ENCODE peak calls at places on chromosomes 1 and 21, in seven cellular contexts. One of them, this sample, is unnamed.

GRCh38 chr1:41578712-41579335 is 94.3 kb upstream of the EDN2 start:
- DNase-seq in Kasumi-1: no peak
- DNase-seq in ovary: no peak
- DNase-seq in neural crest cell: no peak
- DNase-seq in NCI-H446 treated with DMSO at 0.1 percent for 48 hours: peak
- DNase-seq in Daoy: no peak
- DNase-seq in activated gamma-delta T cell treated with Interleukin-2 at 50 U/mL for 16 hours: no peak
- DNase-seq in this sample: no peak

GRCh38 chr1:88985033-88985432 is 7.4 kb downstream of the KYAT3 start:
- DNase-seq in Kasumi-1: no peak
- DNase-seq in ovary: peak
- DNase-seq in neural crest cell: no peak
- DNase-seq in NCI-H446 treated with DMSO at 0.1 percent for 48 hours: peak
- DNase-seq in Daoy: peak
- DNase-seq in activated gamma-delta T cell treated with Interleukin-2 at 50 U/mL for 16 hours: no peak
- DNase-seq in this sample: no peak

GRCh38 chr1:229087339-229087738 is 183.6 kb upstream of the RAB4A start:
- DNase-seq in Kasumi-1: no peak
- DNase-seq in ovary: no peak
- DNase-seq in neural crest cell: no peak
- DNase-seq in NCI-H446 treated with DMSO at 0.1 percent for 48 hours: peak
- DNase-seq in Daoy: no peak
- DNase-seq in activated gamma-delta T cell treated with Interleukin-2 at 50 U/mL for 16 hours: no peak
- DNase-seq in this sample: no peak

GRCh38 chr1:235050911-235051360 is 77.7 kb downstream of the TOMM20 start:
- DNase-seq in Kasumi-1: no peak
- DNase-seq in ovary: no peak
- DNase-seq in neural crest cell: no peak
- DNase-seq in NCI-H446 treated with DMSO at 0.1 percent for 48 hours: no peak
- DNase-seq in Daoy: peak
- DNase-seq in activated gamma-delta T cell treated with Interleukin-2 at 50 U/mL for 16 hours: no peak
- DNase-seq in this sample: no peak

GRCh38 chr21:34116569-34116968 is 43.2 kb downstream of the MRPS6 start:
- DNase-seq in Kasumi-1: no peak
- DNase-seq in ovary: no peak
- DNase-seq in neural crest cell: no peak
- DNase-seq in NCI-H446 treated with DMSO at 0.1 percent for 48 hours: no peak
- DNase-seq in Daoy: no peak
- DNase-seq in activated gamma-delta T cell treated with Interleukin-2 at 50 U/mL for 16 hours: no peak
- DNase-seq in this sample: no peak

GRCh38 chr1:225892307-225892706 is 3.4 kb upstream of the LEFTY1 start:
- DNase-seq in Kasumi-1: no peak
- DNase-seq in ovary: no peak
- DNase-seq in neural crest cell: no peak
- DNase-seq in NCI-H446 treated with DMSO at 0.1 percent for 48 hours: no peak
- DNase-seq in Daoy: no peak
- DNase-seq in activated gamma-delta T cell treated with Interleukin-2 at 50 U/mL for 16 hours: no peak
- DNase-seq in this sample: no peak

GRCh38 chr21:42242611-42243010 is 23.7 kb downstream of the ABCG1 start:
- DNase-seq in Kasumi-1: no peak
- DNase-seq in ovary: no peak
- DNase-seq in neural crest cell: no peak
- DNase-seq in NCI-H446 treated with DMSO at 0.1 percent for 48 hours: no peak
- DNase-seq in Daoy: no peak
- DNase-seq in activated gamma-delta T cell treated with Interleukin-2 at 50 U/mL for 16 hours: no peak
- DNase-seq in this sample: no peak

GRCh38 chr1:227351443-227351842 is 33.2 kb upstream of the CDC42BPA start:
- DNase-seq in Kasumi-1: no peak
- DNase-seq in ovary: no peak
- DNase-seq in neural crest cell: no peak
- DNase-seq in NCI-H446 treated with DMSO at 0.1 percent for 48 hours: no peak
- DNase-seq in Daoy: peak
- DNase-seq in activated gamma-delta T cell treated with Interleukin-2 at 50 U/mL for 16 hours: no peak
- DNase-seq in this sample: no peak

GRCh38 chr21:41961753-41962152 is 7.9 kb upstream of the C2CD2 start:
- DNase-seq in Kasumi-1: peak
- DNase-seq in ovary: no peak
- DNase-seq in neural crest cell: no peak
- DNase-seq in NCI-H446 treated with DMSO at 0.1 percent for 48 hours: no peak
- DNase-seq in Daoy: no peak
- DNase-seq in activated gamma-delta T cell treated with Interleukin-2 at 50 U/mL for 16 hours: no peak
- DNase-seq in this sample: no peak

GRCh38 chr21:14850394-14850793 is 214.4 kb downstream of the NRIP1 start:
- DNase-seq in Kasumi-1: no peak
- DNase-seq in ovary: no peak
- DNase-seq in neural crest cell: no peak
- DNase-seq in NCI-H446 treated with DMSO at 0.1 percent for 48 hours: no peak
- DNase-seq in Daoy: no peak
- DNase-seq in activated gamma-delta T cell treated with Interleukin-2 at 50 U/mL for 16 hours: no peak
- DNase-seq in this sample: no peak

GRCh38 chr1:73782901-73783300 is 415.1 kb downstream of the LRRIQ3 start:
- DNase-seq in Kasumi-1: no peak
- DNase-seq in ovary: no peak
- DNase-seq in neural crest cell: no peak
- DNase-seq in NCI-H446 treated with DMSO at 0.1 percent for 48 hours: no peak
- DNase-seq in Daoy: no peak
- DNase-seq in activated gamma-delta T cell treated with Interleukin-2 at 50 U/mL for 16 hours: no peak
- DNase-seq in this sample: no peak

GRCh38 chr1:3563125-3563524 is 48.2 kb downstream of the MEGF6 start:
- DNase-seq in Kasumi-1: no peak
- DNase-seq in ovary: no peak
- DNase-seq in neural crest cell: no peak
- DNase-seq in NCI-H446 treated with DMSO at 0.1 percent for 48 hours: no peak
- DNase-seq in Daoy: no peak
- DNase-seq in activated gamma-delta T cell treated with Interleukin-2 at 50 U/mL for 16 hours: no peak
- DNase-seq in this sample: no peak

GRCh38 chr1:204254031-204254661 is 40.4 kb upstream of the GOLT1A start:
- DNase-seq in Kasumi-1: no peak
- DNase-seq in ovary: no peak
- DNase-seq in neural crest cell: no peak
- DNase-seq in NCI-H446 treated with DMSO at 0.1 percent for 48 hours: no peak
- DNase-seq in Daoy: no peak
- DNase-seq in activated gamma-delta T cell treated with Interleukin-2 at 50 U/mL for 16 hours: no peak
- DNase-seq in this sample: no peak

GRCh38 chr1:91582431-91582921 is 81.8 kb downstream of the CDC7 start:
- DNase-seq in Kasumi-1: peak
- DNase-seq in ovary: peak
- DNase-seq in neural crest cell: no peak
- DNase-seq in NCI-H446 treated with DMSO at 0.1 percent for 48 hours: no peak
- DNase-seq in Daoy: peak
- DNase-seq in activated gamma-delta T cell treated with Interleukin-2 at 50 U/mL for 16 hours: no peak
- DNase-seq in this sample: no peak

GRCh38 chr1:6511056-6511455 is 19.6 kb upstream of the PLEKHG5 start:
- DNase-seq in Kasumi-1: no peak
- DNase-seq in ovary: no peak
- DNase-seq in neural crest cell: no peak
- DNase-seq in NCI-H446 treated with DMSO at 0.1 percent for 48 hours: peak
- DNase-seq in Daoy: no peak
- DNase-seq in activated gamma-delta T cell treated with Interleukin-2 at 50 U/mL for 16 hours: no peak
- DNase-seq in this sample: no peak

GRCh38 chr1:205144751-205145150 is 23.0 kb upstream of the RBBP5 start:
- DNase-seq in Kasumi-1: no peak
- DNase-seq in ovary: no peak
- DNase-seq in neural crest cell: no peak
- DNase-seq in NCI-H446 treated with DMSO at 0.1 percent for 48 hours: no peak
- DNase-seq in Daoy: peak
- DNase-seq in activated gamma-delta T cell treated with Interleukin-2 at 50 U/mL for 16 hours: no peak
- DNase-seq in this sample: no peak

GRCh38 chr1:225766967-225767413 is 10.6 kb upstream of the SRP9 start:
- DNase-seq in Kasumi-1: no peak
- DNase-seq in ovary: peak
- DNase-seq in neural crest cell: no peak
- DNase-seq in NCI-H446 treated with DMSO at 0.1 percent for 48 hours: peak
- DNase-seq in Daoy: peak
- DNase-seq in activated gamma-delta T cell treated with Interleukin-2 at 50 U/mL for 16 hours: no peak
- DNase-seq in this sample: no peak

GRCh38 chr1:192225266-192225665 is 67.0 kb downstream of the RGS18 start:
- DNase-seq in Kasumi-1: no peak
- DNase-seq in ovary: no peak
- DNase-seq in neural crest cell: no peak
- DNase-seq in NCI-H446 treated with DMSO at 0.1 percent for 48 hours: no peak
- DNase-seq in Daoy: no peak
- DNase-seq in activated gamma-delta T cell treated with Interleukin-2 at 50 U/mL for 16 hours: no peak
- DNase-seq in this sample: no peak

GRCh38 chr1:224939844-224940425 is 10.5 kb downstream of the DNAH14 start:
- DNase-seq in Kasumi-1: no peak
- DNase-seq in ovary: no peak
- DNase-seq in neural crest cell: no peak
- DNase-seq in NCI-H446 treated with DMSO at 0.1 percent for 48 hours: no peak
- DNase-seq in Daoy: no peak
- DNase-seq in activated gamma-delta T cell treated with Interleukin-2 at 50 U/mL for 16 hours: no peak
- DNase-seq in this sample: no peak

GRCh38 chr1:100458925-100459814 is 78.8 kb upstream of the GPR88 start:
- DNase-seq in Kasumi-1: peak
- DNase-seq in ovary: peak
- DNase-seq in neural crest cell: peak
- DNase-seq in NCI-H446 treated with DMSO at 0.1 percent for 48 hours: peak
- DNase-seq in Daoy: peak
- DNase-seq in activated gamma-delta T cell treated with Interleukin-2 at 50 U/mL for 16 hours: peak
- DNase-seq in this sample: peak

GRCh38 chr1:208595745-208596144 is 351.6 kb upstream of the PLXNA2 start:
- DNase-seq in Kasumi-1: no peak
- DNase-seq in ovary: no peak
- DNase-seq in neural crest cell: no peak
- DNase-seq in NCI-H446 treated with DMSO at 0.1 percent for 48 hours: peak
- DNase-seq in Daoy: peak
- DNase-seq in activated gamma-delta T cell treated with Interleukin-2 at 50 U/mL for 16 hours: no peak
- DNase-seq in this sample: no peak

GRCh38 chr1:51518033-51518729 is 885 bp downstream of the EPS15 start:
- DNase-seq in Kasumi-1: peak
- DNase-seq in ovary: peak
- DNase-seq in neural crest cell: peak
- DNase-seq in NCI-H446 treated with DMSO at 0.1 percent for 48 hours: peak
- DNase-seq in Daoy: peak
- DNase-seq in activated gamma-delta T cell treated with Interleukin-2 at 50 U/mL for 16 hours: peak
- DNase-seq in this sample: no peak

GRCh38 chr21:32135401-32136363 is 143.2 kb downstream of the MIS18A start:
- DNase-seq in Kasumi-1: no peak
- DNase-seq in ovary: no peak
- DNase-seq in neural crest cell: no peak
- DNase-seq in NCI-H446 treated with DMSO at 0.1 percent for 48 hours: peak
- DNase-seq in Daoy: peak
- DNase-seq in activated gamma-delta T cell treated with Interleukin-2 at 50 U/mL for 16 hours: no peak
- DNase-seq in this sample: no peak

GRCh38 chr1:24770891-24771290 is 25.6 kb downstream of the CLIC4 start:
- DNase-seq in Kasumi-1: no peak
- DNase-seq in ovary: no peak
- DNase-seq in neural crest cell: no peak
- DNase-seq in NCI-H446 treated with DMSO at 0.1 percent for 48 hours: no peak
- DNase-seq in Daoy: no peak
- DNase-seq in activated gamma-delta T cell treated with Interleukin-2 at 50 U/mL for 16 hours: no peak
- DNase-seq in this sample: no peak

GRCh38 chr1:177983824-177984528 is 14.1 kb upstream of the SEC16B start:
- DNase-seq in Kasumi-1: no peak
- DNase-seq in ovary: peak
- DNase-seq in neural crest cell: peak
- DNase-seq in NCI-H446 treated with DMSO at 0.1 percent for 48 hours: peak
- DNase-seq in Daoy: peak
- DNase-seq in activated gamma-delta T cell treated with Interleukin-2 at 50 U/mL for 16 hours: no peak
- DNase-seq in this sample: no peak

GRCh38 chr1:37286881-37287280 is 187.5 kb upstream of the ZC3H12A start:
- DNase-seq in Kasumi-1: no peak
- DNase-seq in ovary: no peak
- DNase-seq in neural crest cell: no peak
- DNase-seq in NCI-H446 treated with DMSO at 0.1 percent for 48 hours: no peak
- DNase-seq in Daoy: no peak
- DNase-seq in activated gamma-delta T cell treated with Interleukin-2 at 50 U/mL for 16 hours: no peak
- DNase-seq in this sample: no peak

GRCh38 chr21:38083534-38083933 is 167.3 kb upstream of the KCNJ6 start:
- DNase-seq in Kasumi-1: no peak
- DNase-seq in ovary: no peak
- DNase-seq in neural crest cell: no peak
- DNase-seq in NCI-H446 treated with DMSO at 0.1 percent for 48 hours: no peak
- DNase-seq in Daoy: no peak
- DNase-seq in activated gamma-delta T cell treated with Interleukin-2 at 50 U/mL for 16 hours: no peak
- DNase-seq in this sample: no peak

GRCh38 chr1:3183439-3183838 is 114.4 kb downstream of the PRDM16 start:
- DNase-seq in Kasumi-1: no peak
- DNase-seq in ovary: no peak
- DNase-seq in neural crest cell: no peak
- DNase-seq in NCI-H446 treated with DMSO at 0.1 percent for 48 hours: no peak
- DNase-seq in Daoy: no peak
- DNase-seq in activated gamma-delta T cell treated with Interleukin-2 at 50 U/mL for 16 hours: no peak
- DNase-seq in this sample: no peak

GRCh38 chr1:203888807-203889251 is 27.4 kb downstream of the SNRPE start:
- DNase-seq in Kasumi-1: no peak
- DNase-seq in ovary: no peak
- DNase-seq in neural crest cell: no peak
- DNase-seq in NCI-H446 treated with DMSO at 0.1 percent for 48 hours: no peak
- DNase-seq in Daoy: peak
- DNase-seq in activated gamma-delta T cell treated with Interleukin-2 at 50 U/mL for 16 hours: no peak
- DNase-seq in this sample: no peak

This sample was measured in SK-N-MC.